ENCODE peak calls at places on chromosomes 13 and 19, in six cellular contexts. G is fibroblast of pulmonary artery, Y is endodermal cell, M is transverse colon, B is progenitor cell of endocrine pancreas, Z is GM13977. J is an unnamed sample.
A peak's percentile ranks its signal among the peaks of the same experiment; 100 is the strongest.

GRCh38 chr19:35963514-35963913 is 27.3 kb downstream of the LRFN3 start:
- DNase-seq in G (peak; percentile 74), Y (peak; percentile 93), M (no peak), B (peak; percentile 71), Z (no peak), J (no peak)

GRCh38 chr19:38617764-38618589 is at the start of gene MAP4K1:
- DNase-seq in G (no peak), Y (peak; percentile 69), M (peak; percentile 78), B (no peak), Z (peak; percentile 85), J (no peak)

GRCh38 chr13:85503797-85504196 is 295.4 kb downstream of the SLITRK6 start:
- DNase-seq in G (peak; percentile 74), Y (no peak), M (no peak), B (no peak), Z (no peak), J (no peak)

GRCh38 chr19:4866595-4867424 is 657 bp downstream of the PLIN3 start:
- DNase-seq in G (peak; percentile 38), Y (peak; percentile 87), M (peak; percentile 68), B (no peak), Z (peak; percentile 61), J (peak; percentile 40)

GRCh38 chr13:35475131-35475959 is 1.1 kb downstream of the MAB21L1 start:
- DNase-seq in G (peak; percentile 14), Y (peak; percentile 79), M (peak; percentile 8), B (peak; percentile 20), Z (peak; percentile 17), J (peak; percentile 56)

GRCh38 chr19:35509018-35509652 is 4.3 kb downstream of the DMKN start:
- DNase-seq in G (no peak), Y (peak; percentile 89), M (peak; percentile 71), B (peak; percentile 25), Z (peak; percentile 86), J (no peak)

GRCh38 chr13:44816701-44817684 is 172.3 kb downstream of the NUFIP1 start:
- DNase-seq in G (peak; percentile 38), Y (peak; percentile 43), M (no peak), B (no peak), Z (no peak), J (no peak)

GRCh38 chr19:7224205-7224833 is 69.9 kb downstream of the INSR start:
- DNase-seq in G (peak; percentile 78), Y (no peak), M (peak; percentile 70), B (no peak), Z (no peak), J (no peak)

GRCh38 chr13:42486711-42487198 is 87.2 kb upstream of the TNFSF11 start:
- DNase-seq in G (peak; percentile 81), Y (no peak), M (no peak), B (no peak), Z (no peak), J (no peak)

GRCh38 chr13:24629320-24629719 is 50.9 kb upstream of the ATP12A start:
- DNase-seq in G (no peak), Y (peak; percentile 2), M (no peak), B (no peak), Z (no peak), J (no peak)

GRCh38 chr19:45069056-45069455 is 7.2 kb downstream of the ZNF296 start:
- DNase-seq in G (no peak), Y (peak; percentile 86), M (no peak), B (no peak), Z (no peak), J (peak; percentile 46)

GRCh38 chr13:54709546-54709945 is 1680.9 kb downstream of the OLFM4 start:
- DNase-seq in G (no peak), Y (no peak), M (no peak), B (no peak), Z (no peak), J (no peak)

GRCh38 chr13:112790735-112791641 is 101.2 kb downstream of the ATP11A start:
- DNase-seq in G (peak; percentile 18), Y (no peak), M (no peak), B (no peak), Z (no peak), J (no peak)

GRCh38 chr13:47901451-47901850 is 99.6 kb downstream of the SUCLA2 start:
- DNase-seq in G (no peak), Y (peak; percentile 80), M (no peak), B (no peak), Z (no peak), J (no peak)

GRCh38 chr13:94382520-94382919 is 97.0 kb downstream of the DCT start:
- DNase-seq in G (no peak), Y (no peak), M (no peak), B (no peak), Z (no peak), J (no peak)

GRCh38 chr19:23055501-23055900 is 52.5 kb upstream of the ZNF728 start:
- DNase-seq in G (no peak), Y (no peak), M (no peak), B (no peak), Z (no peak), J (no peak)

GRCh38 chr19:23055946-23056345 is 53.0 kb upstream of the ZNF728 start:
- DNase-seq in G (no peak), Y (no peak), M (no peak), B (no peak), Z (no peak), J (no peak)

GRCh38 chr19:23049256-23049655 is 46.3 kb upstream of the ZNF728 start:
- DNase-seq in G (no peak), Y (no peak), M (no peak), B (no peak), Z (no peak), J (no peak)

GRCh38 chr19:23054456-23054855 is 51.5 kb upstream of the ZNF728 start:
- DNase-seq in G (no peak), Y (no peak), M (no peak), B (no peak), Z (no peak), J (no peak)

GRCh38 chr19:23052349-23052748 is 49.4 kb upstream of the ZNF728 start:
- DNase-seq in G (no peak), Y (no peak), M (no peak), B (no peak), Z (no peak), J (no peak)
- TF ChIP-seq CTCF in G (no peak), Y (no peak), M (no peak), B (no peak), Z (no peak), J (no peak)

GRCh38 chr19:12890787-12891552 is at the start of gene GCDH:
- DNase-seq in G (peak; percentile 99), Y (peak; percentile 99), M (peak; percentile 98), B (peak; percentile 91), Z (peak; percentile 97), J (peak; percentile 94)
- TF ChIP-seq CTCF in G (no peak), Y (no peak), M (no peak), B (no peak), Z (no peak), J (no peak)

GRCh38 chr13:46315491-46316075 is 71.5 kb downstream of the RUBCNL start:
- DNase-seq in G (no peak), Y (no peak), M (no peak), B (no peak), Z (no peak), J (no peak)

GRCh38 chr13:46315036-46315435 is 72.0 kb downstream of the RUBCNL start:
- DNase-seq in G (no peak), Y (no peak), M (no peak), B (no peak), Z (no peak), J (no peak)

GRCh38 chr13:46313441-46314257 is 73.4 kb downstream of the RUBCNL start:
- DNase-seq in G (no peak), Y (no peak), M (no peak), B (no peak), Z (no peak), J (no peak)

GRCh38 chr13:46314587-46314986 is 72.5 kb downstream of the RUBCNL start:
- DNase-seq in G (no peak), Y (no peak), M (no peak), B (no peak), Z (no peak), J (no peak)

DNA sequence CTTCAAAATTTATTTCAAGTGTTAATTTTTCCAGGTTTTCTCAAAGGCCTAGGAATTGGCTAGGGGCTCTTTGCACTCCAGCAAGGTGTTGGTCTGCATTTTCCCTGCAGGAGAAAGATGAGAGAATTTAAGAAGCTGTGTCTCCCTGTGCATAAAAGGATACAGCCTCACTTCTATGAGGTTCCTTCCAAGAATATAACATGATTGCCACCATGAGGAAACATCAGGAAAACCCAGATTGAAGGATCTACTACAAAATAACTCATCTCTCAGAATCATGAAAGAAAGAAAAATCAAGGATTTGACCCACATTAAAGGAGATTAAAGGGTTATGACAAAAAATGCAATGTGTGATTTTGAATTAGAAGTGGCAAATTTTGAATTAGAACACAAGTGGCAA is 69.9 kb downstream of the RUBCNL start:
- DNase-seq in G (peak; percentile 59), Y (no peak), M (no peak), B (no peak), Z (no peak), J (no peak)
- TF ChIP-seq CTCF in G (peak; percentile 23), Y (no peak), M (no peak), B (no peak), Z (no peak), J (no peak)

GRCh38 chr19:46574533-46574932 is 26.6 kb upstream of the CALM3 start:
- DNase-seq in G (no peak), Y (peak; percentile 74), M (no peak), B (no peak), Z (no peak), J (no peak)

GRCh38 chr19:46573679-46574522 is 27.2 kb upstream of the CALM3 start:
- DNase-seq in G (no peak), Y (peak; percentile 50), M (no peak), B (no peak), Z (no peak), J (no peak)

GRCh38 chr19:46578450-46578849 is 22.7 kb upstream of the CALM3 start:
- DNase-seq in G (no peak), Y (no peak), M (no peak), B (no peak), Z (no peak), J (no peak)

GRCh38 chr19:46580247-46580646 is 20.9 kb upstream of the CALM3 start:
- DNase-seq in G (no peak), Y (no peak), M (no peak), B (no peak), Z (no peak), J (no peak)

GRCh38 chr19:46579286-46579944 is 21.7 kb upstream of the CALM3 start:
- DNase-seq in G (no peak), Y (peak; percentile 81), M (no peak), B (no peak), Z (peak; percentile 33), J (peak; percentile 82)
- TF ChIP-seq CTCF in G (peak; percentile 55), Y (peak; percentile 75), M (no peak), B (peak; percentile 53), Z (peak; percentile 46), J (peak; percentile 83)

J was measured in glutamatergic neuron.